ENCODE peak calls at places on chromosomes 7 and 10, in five cellular contexts. One of them, this sample, is unnamed.

GRCh38 chr7:68821846-68822245 is 776.4 kb upstream of the AUTS2 start:
- DNase-seq in GM06990: no peak
- DNase-seq in cardiac muscle cell: no peak
- DNase-seq in neural progenitor cell: no peak
- DNase-seq in A549: no peak
- DNase-seq in this sample: no peak

GRCh38 chr10:5614081-5614721 is 52.2 kb downstream of the ASB13 start:
- DNase-seq in GM06990: no peak
- DNase-seq in cardiac muscle cell: no peak
- DNase-seq in neural progenitor cell: no peak
- DNase-seq in A549: no peak
- DNase-seq in this sample: no peak

GRCh38 chr10:125094111-125094705 is 66.2 kb downstream of the CTBP2 start:
- DNase-seq in GM06990: no peak
- DNase-seq in neural progenitor cell: peak; percentile 19
- DNase-seq in A549: no peak
- DNase-seq in cardiac muscle cell: no peak
- DNase-seq in this sample: no peak

GRCh38 chr10:34655286-34656170 is 159.6 kb downstream of the PARD3 start:
- DNase-seq in neural progenitor cell: peak; percentile 72
- DNase-seq in cardiac muscle cell: peak; percentile 68
- DNase-seq in GM06990: no peak
- DNase-seq in A549: peak; percentile 30
- DNase-seq in this sample: peak; percentile 61

GRCh38 chr10:70925377-70926214 is 37.2 kb upstream of the PCBD1 start:
- DNase-seq in A549: peak; percentile 49
- DNase-seq in cardiac muscle cell: peak; percentile 66
- DNase-seq in neural progenitor cell: peak; percentile 82
- DNase-seq in GM06990: peak; percentile 36
- DNase-seq in this sample: peak; percentile 67

GRCh38 chr7:14894826-14895225 is 7.7 kb downstream of the DGKB start:
- DNase-seq in A549: no peak
- DNase-seq in GM06990: no peak
- DNase-seq in cardiac muscle cell: no peak
- DNase-seq in neural progenitor cell: no peak
- DNase-seq in this sample: no peak

GRCh38 chr10:52933748-52934147 is 161.2 kb upstream of the MBL2 start:
- DNase-seq in A549: no peak
- DNase-seq in neural progenitor cell: no peak
- DNase-seq in GM06990: no peak
- DNase-seq in cardiac muscle cell: no peak
- DNase-seq in this sample: no peak

GRCh38 chr10:69866688-69867461 is 65.2 kb downstream of the COL13A1 start:
- DNase-seq in neural progenitor cell: peak; percentile 85
- DNase-seq in A549: no peak
- DNase-seq in GM06990: no peak
- DNase-seq in cardiac muscle cell: peak; percentile 87
- DNase-seq in this sample: peak; percentile 53

GRCh38 chr7:133853706-133854276 is 273.3 kb upstream of the LRGUK start:
- DNase-seq in neural progenitor cell: peak; percentile 72
- DNase-seq in A549: peak; percentile 50
- DNase-seq in cardiac muscle cell: peak; percentile 53
- DNase-seq in GM06990: peak; percentile 15
- DNase-seq in this sample: no peak

GRCh38 chr10:132609211-132609610 is 71.6 kb downstream of the INPP5A start:
- DNase-seq in cardiac muscle cell: no peak
- DNase-seq in neural progenitor cell: no peak
- DNase-seq in A549: no peak
- DNase-seq in GM06990: no peak
- DNase-seq in this sample: no peak

GRCh38 chr10:116756277-116756676 is 13.9 kb upstream of the HSPA12A start:
- DNase-seq in cardiac muscle cell: no peak
- DNase-seq in A549: no peak
- DNase-seq in GM06990: no peak
- DNase-seq in neural progenitor cell: no peak
- DNase-seq in this sample: no peak

GRCh38 chr10:112912441-112912911 is 37.6 kb upstream of the TCF7L2 start:
- DNase-seq in neural progenitor cell: no peak
- DNase-seq in GM06990: no peak
- DNase-seq in cardiac muscle cell: no peak
- DNase-seq in A549: no peak
- DNase-seq in this sample: no peak

GRCh38 chr7:80719261-80719660 is 80.8 kb downstream of the CD36 start:
- DNase-seq in neural progenitor cell: no peak
- DNase-seq in A549: no peak
- DNase-seq in cardiac muscle cell: no peak
- DNase-seq in GM06990: no peak
- DNase-seq in this sample: no peak

GRCh38 chr10:133068741-133069525 is 18.8 kb upstream of the ADGRA1 start:
- DNase-seq in GM06990: no peak
- DNase-seq in A549: no peak
- DNase-seq in neural progenitor cell: no peak
- DNase-seq in cardiac muscle cell: no peak
- DNase-seq in this sample: no peak

GRCh38 chr7:131883769-131884168 is 327.3 kb upstream of the PODXL start:
- DNase-seq in neural progenitor cell: no peak
- DNase-seq in cardiac muscle cell: no peak
- DNase-seq in GM06990: no peak
- DNase-seq in A549: no peak
- DNase-seq in this sample: no peak

GRCh38 chr10:120684211-120684610 is 167.0 kb upstream of the WDR11 start:
- DNase-seq in neural progenitor cell: no peak
- DNase-seq in A549: no peak
- DNase-seq in cardiac muscle cell: no peak
- DNase-seq in GM06990: no peak
- DNase-seq in this sample: no peak

GRCh38 chr7:6446977-6447588 is 671 bp downstream of the DAGLB start:
- DNase-seq in GM06990: no peak
- DNase-seq in A549: peak; percentile 76
- DNase-seq in neural progenitor cell: peak; percentile 59
- DNase-seq in cardiac muscle cell: peak; percentile 62
- DNase-seq in this sample: peak; percentile 15

GRCh38 chr7:100691676-100692577 is 2.1 kb downstream of the GIGYF1 start:
- DNase-seq in GM06990: peak; percentile 66
- DNase-seq in A549: peak; percentile 93
- DNase-seq in cardiac muscle cell: peak; percentile 90
- DNase-seq in neural progenitor cell: peak; percentile 94
- DNase-seq in this sample: peak; percentile 95

GRCh38 chr10:110628161-110628560 is 16.0 kb upstream of the RBM20 start:
- DNase-seq in A549: no peak
- DNase-seq in neural progenitor cell: no peak
- DNase-seq in GM06990: no peak
- DNase-seq in cardiac muscle cell: no peak
- DNase-seq in this sample: no peak

GRCh38 chr7:109111086-109111485 is 541.4 kb downstream of the DNAJB9 start:
- DNase-seq in GM06990: no peak
- DNase-seq in A549: no peak
- DNase-seq in cardiac muscle cell: no peak
- DNase-seq in neural progenitor cell: no peak
- DNase-seq in this sample: no peak

GRCh38 chr10:14749051-14749809 is 25.5 kb downstream of the FAM107B start:
- DNase-seq in GM06990: no peak
- DNase-seq in neural progenitor cell: no peak
- DNase-seq in cardiac muscle cell: peak; percentile 26
- DNase-seq in A549: no peak
- DNase-seq in this sample: no peak

GRCh38 chr10:117788911-117789310 is 246.4 kb downstream of the EMX2 start:
- DNase-seq in cardiac muscle cell: no peak
- DNase-seq in A549: no peak
- DNase-seq in GM06990: no peak
- DNase-seq in neural progenitor cell: no peak
- DNase-seq in this sample: no peak

GRCh38 chr10:109450702-109451101 is 472.6 kb downstream of the XPNPEP1 start:
- DNase-seq in A549: no peak
- DNase-seq in neural progenitor cell: peak; percentile 96
- DNase-seq in GM06990: no peak
- DNase-seq in cardiac muscle cell: no peak
- DNase-seq in this sample: peak; percentile 22

GRCh38 chr7:151248191-151249033 is at the start of gene SMARCD3:
- DNase-seq in A549: peak; percentile 51
- DNase-seq in GM06990: no peak
- DNase-seq in cardiac muscle cell: peak; percentile 98
- DNase-seq in neural progenitor cell: peak; percentile 94
- DNase-seq in this sample: peak; percentile 65

GRCh38 chr10:122152544-122152943 is 118.6 kb upstream of the BTBD16 start:
- DNase-seq in cardiac muscle cell: no peak
- DNase-seq in GM06990: no peak
- DNase-seq in neural progenitor cell: no peak
- DNase-seq in A549: no peak
- DNase-seq in this sample: no peak

GRCh38 chr7:194257-194995 is 2.1 kb downstream of the FAM20C start:
- DNase-seq in GM06990: no peak
- DNase-seq in cardiac muscle cell: peak; percentile 33
- DNase-seq in A549: no peak
- DNase-seq in neural progenitor cell: no peak
- DNase-seq in this sample: no peak

GRCh38 chr10:298033-298432 is 162.8 kb downstream of the ZMYND11 start:
- DNase-seq in A549: no peak
- DNase-seq in GM06990: no peak
- DNase-seq in neural progenitor cell: no peak
- DNase-seq in cardiac muscle cell: no peak
- DNase-seq in this sample: no peak

GRCh38 chr10:117175215-117175900 is 21.9 kb upstream of the KCNK18 start:
- DNase-seq in GM06990: peak; percentile 48
- DNase-seq in A549: no peak
- DNase-seq in neural progenitor cell: no peak
- DNase-seq in cardiac muscle cell: peak; percentile 30
- DNase-seq in this sample: no peak

GRCh38 chr10:95355241-95355779 is 64.5 kb upstream of the PDLIM1 start:
- DNase-seq in A549: no peak
- DNase-seq in GM06990: no peak
- DNase-seq in cardiac muscle cell: no peak
- DNase-seq in neural progenitor cell: no peak
- DNase-seq in this sample: no peak

GRCh38 chr10:112235920-112236319 is 47.3 kb upstream of the TECTB start:
- DNase-seq in GM06990: no peak
- DNase-seq in cardiac muscle cell: no peak
- DNase-seq in neural progenitor cell: no peak
- DNase-seq in A549: no peak
- DNase-seq in this sample: no peak

GRCh38 chr10:89666138-89666537 is 21.1 kb upstream of the PANK1 start:
- DNase-seq in GM06990: no peak
- DNase-seq in cardiac muscle cell: no peak
- DNase-seq in A549: no peak
- DNase-seq in neural progenitor cell: no peak
- DNase-seq in this sample: no peak

DNA sequence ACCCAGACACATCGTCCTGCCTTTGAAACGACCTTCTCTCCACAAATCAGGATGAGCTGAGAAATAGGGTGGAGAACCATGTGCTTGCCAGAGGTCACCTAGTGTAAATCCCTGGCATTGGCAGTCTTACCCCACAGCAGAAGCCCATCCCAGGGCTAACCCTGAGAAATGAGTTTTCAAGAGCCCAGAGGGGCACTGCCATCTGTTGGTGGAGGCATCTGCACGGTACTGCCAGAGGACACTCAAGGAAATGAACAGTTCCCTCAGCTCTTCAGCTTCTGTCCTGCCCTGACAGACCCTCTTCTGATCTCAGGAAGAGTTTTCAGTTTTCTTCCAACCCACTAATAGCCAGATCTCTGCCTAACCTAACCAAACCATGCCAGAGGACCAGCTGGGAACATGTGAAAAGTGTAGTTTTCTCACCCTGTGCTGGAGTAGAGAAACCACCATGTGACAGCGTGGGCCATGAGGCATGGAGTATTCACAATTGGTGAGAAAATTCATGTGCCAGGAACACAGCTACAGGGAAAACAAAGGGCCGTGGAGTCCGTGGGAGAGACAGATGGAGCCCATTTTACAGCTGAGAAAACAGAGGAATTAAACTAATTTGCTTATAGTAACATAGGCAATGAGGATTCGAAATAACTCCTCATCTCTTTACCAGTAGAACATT is 37.7 kb upstream of the ITPRID1 start:
- DNase-seq in neural progenitor cell: no peak
- DNase-seq in GM06990: no peak
- DNase-seq in cardiac muscle cell: no peak
- DNase-seq in A549: peak; percentile 10
- DNase-seq in this sample: no peak
- TF ChIP-seq CTCF in neural progenitor cell: no peak
- TF ChIP-seq CTCF in GM06990: peak; percentile 35
- TF ChIP-seq CTCF in cardiac muscle cell: no peak
- TF ChIP-seq CTCF in A549: peak; percentile 39
- TF ChIP-seq CTCF in this sample: no peak

DNA sequence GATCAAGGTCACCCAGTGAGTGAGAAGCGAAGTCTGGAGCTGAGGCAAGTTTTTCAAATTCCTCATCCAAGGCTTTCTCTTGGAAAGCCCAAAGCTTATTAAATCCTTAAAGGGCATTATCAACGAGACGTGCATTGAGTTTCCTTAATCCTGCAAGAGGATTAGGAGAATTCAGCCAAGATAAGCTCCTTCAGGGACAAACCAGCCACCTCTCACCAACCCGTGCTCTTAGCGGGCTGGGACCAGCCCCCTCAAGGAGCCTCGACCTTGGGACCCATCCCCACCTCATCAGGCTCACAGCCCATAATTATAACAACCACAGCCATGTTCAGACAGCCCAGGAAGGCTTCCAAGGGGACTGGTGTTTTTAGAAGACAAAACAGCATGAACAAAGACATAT is 12.0 kb upstream of the SLC29A4 start:
- DNase-seq in cardiac muscle cell: no peak
- DNase-seq in GM06990: no peak
- DNase-seq in neural progenitor cell: peak; percentile 55
- DNase-seq in A549: no peak
- DNase-seq in this sample: no peak
- TF ChIP-seq CTCF in cardiac muscle cell: no peak
- TF ChIP-seq CTCF in GM06990: no peak
- TF ChIP-seq CTCF in neural progenitor cell: no peak
- TF ChIP-seq CTCF in A549: no peak
- TF ChIP-seq CTCF in this sample: no peak

GRCh38 chr7:108097703-108098102 is 32.5 kb downstream of the LAMB4 start:
- DNase-seq in A549: peak; percentile 55
- DNase-seq in neural progenitor cell: peak; percentile 7
- DNase-seq in cardiac muscle cell: no peak
- DNase-seq in GM06990: no peak
- DNase-seq in this sample: no peak
- TF ChIP-seq CTCF in A549: peak; percentile 82
- TF ChIP-seq CTCF in neural progenitor cell: peak; percentile 37
- TF ChIP-seq CTCF in cardiac muscle cell: peak; percentile 38
- TF ChIP-seq CTCF in GM06990: peak; percentile 32
- TF ChIP-seq CTCF in this sample: peak; percentile 47

GRCh38 chr7:101854084-101854865 is 36.8 kb downstream of the CUX1 start:
- DNase-seq in cardiac muscle cell: no peak
- DNase-seq in neural progenitor cell: no peak
- DNase-seq in GM06990: no peak
- DNase-seq in A549: no peak
- DNase-seq in this sample: no peak

GRCh38 chr7:101859411-101860106 is 42.1 kb downstream of the CUX1 start:
- DNase-seq in neural progenitor cell: no peak
- DNase-seq in cardiac muscle cell: no peak
- DNase-seq in GM06990: no peak
- DNase-seq in A549: no peak
- DNase-seq in this sample: no peak

GRCh38 chr7:101858437-101859385 is 41.3 kb downstream of the CUX1 start:
- DNase-seq in A549: no peak
- DNase-seq in cardiac muscle cell: no peak
- DNase-seq in neural progenitor cell: no peak
- DNase-seq in GM06990: no peak
- DNase-seq in this sample: no peak

GRCh38 chr7:101857358-101857794 is 40.0 kb downstream of the CUX1 start:
- DNase-seq in A549: no peak
- DNase-seq in neural progenitor cell: no peak
- DNase-seq in cardiac muscle cell: no peak
- DNase-seq in GM06990: no peak
- DNase-seq in this sample: no peak

GRCh38 chr7:101856488-101857357 is 39.3 kb downstream of the CUX1 start:
- DNase-seq in A549: peak; percentile 99
- DNase-seq in neural progenitor cell: no peak
- DNase-seq in cardiac muscle cell: no peak
- DNase-seq in GM06990: peak; percentile 94
- DNase-seq in this sample: no peak
- TF ChIP-seq CTCF in A549: peak; percentile 40
- TF ChIP-seq CTCF in neural progenitor cell: no peak
- TF ChIP-seq CTCF in cardiac muscle cell: peak; percentile 39
- TF ChIP-seq CTCF in GM06990: peak; percentile 38
- TF ChIP-seq CTCF in this sample: no peak